ENCODE peak calls at places on chromosomes 5 and 9, in six cellular contexts. O is body of pancreas, U is endothelial cell, Y is GM23338, I is GM20000, G is brain microvascular endothelial cell. L is an unnamed sample.

GRCh38 chr9:103281126-103281525 is 286.0 kb downstream of the CYLC2 start:
- DNase-seq in O (no peak), U (no peak), Y (no peak), I (no peak), G (no peak), L (no peak)

GRCh38 chr9:97556721-97557605 is 55.5 kb downstream of the TMOD1 start:
- DNase-seq in O (peak; percentile 57), U (no peak), Y (no peak), I (no peak), G (no peak), L (no peak)

GRCh38 chr5:123814796-123815479 is 303.0 kb downstream of the CSNK1G3 start:
- DNase-seq in O (no peak), U (no peak), Y (peak; percentile 34), I (no peak), G (no peak), L (no peak)

GRCh38 chr5:146662229-146662628 is 146.2 kb upstream of the GPR151 start:
- DNase-seq in O (no peak), U (no peak), Y (peak; percentile 72), I (no peak), G (peak; percentile 47), L (peak; percentile 62)

GRCh38 chr5:72328172-72328571 is 8.0 kb downstream of the PTCD2 start:
- DNase-seq in O (peak; percentile 47), U (no peak), Y (no peak), I (no peak), G (no peak), L (peak; percentile 46)

GRCh38 chr9:137634016-137634415 is 15.2 kb downstream of the EHMT1 start:
- DNase-seq in O (no peak), U (no peak), Y (no peak), I (no peak), G (no peak), L (no peak)

GRCh38 chr9:121154782-121155181 is 46.9 kb downstream of the RAB14 start:
- DNase-seq in O (no peak), U (no peak), Y (no peak), I (no peak), G (no peak), L (peak; percentile 70)

GRCh38 chr9:70472268-70473249 is 58.1 kb upstream of the KLF9 start:
- DNase-seq in O (no peak), U (no peak), Y (no peak), I (no peak), G (no peak), L (no peak)

DNA sequence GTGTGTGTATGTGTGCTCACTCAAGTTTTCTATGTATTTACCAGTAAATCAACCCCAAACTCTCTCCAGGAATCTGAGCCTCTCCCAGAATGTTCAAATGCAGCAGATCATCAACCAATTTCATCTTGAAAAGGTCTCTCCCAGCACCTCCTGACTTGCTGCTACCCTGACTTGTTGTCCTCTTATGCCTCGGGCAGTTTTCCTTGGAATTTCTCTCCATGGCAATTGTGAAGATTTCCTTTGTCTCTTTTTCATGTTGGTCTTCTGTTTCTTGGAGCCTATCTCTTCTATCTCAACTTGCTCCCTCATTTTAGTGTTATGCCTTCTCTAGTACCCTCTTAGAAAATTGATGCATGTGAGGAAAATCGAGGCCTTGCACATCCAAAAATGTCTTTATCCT is 303.6 kb upstream of the KIF2A start:
- DNase-seq in O (no peak), U (no peak), Y (no peak), I (no peak), G (no peak), L (no peak)
- TF ChIP-seq CTCF in O (no peak), U (no peak), Y (no peak), I (no peak), G (no peak), L (no peak)

GRCh38 chr5:56588125-56588516 is 227.2 kb upstream of the MAP3K1 start:
- DNase-seq in O (no peak), U (no peak), Y (no peak), I (no peak), G (no peak), L (no peak)
- TF ChIP-seq CTCF in O (no peak), U (no peak), Y (no peak), I (no peak), G (no peak), L (no peak)

DNA sequence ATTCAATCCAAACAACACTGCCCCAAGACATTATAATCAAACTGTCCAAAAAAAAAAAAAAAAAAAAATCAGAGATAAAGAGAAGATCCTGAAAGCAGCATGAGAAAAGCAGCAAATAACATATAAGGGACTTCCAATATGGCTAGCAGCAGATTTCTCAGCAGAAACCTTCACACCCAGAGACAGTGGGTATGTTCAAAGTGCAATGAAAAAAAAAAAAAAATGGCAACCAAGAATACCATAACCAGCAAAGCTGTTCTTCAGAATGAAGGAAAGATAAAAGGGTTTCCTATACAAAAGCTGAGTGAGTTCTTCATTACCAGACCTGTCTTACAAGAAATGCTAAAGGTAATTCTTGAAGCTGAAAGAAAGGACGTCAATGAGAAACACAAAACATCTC is 32.1 kb downstream of the UBTD2 start:
- DNase-seq in O (no peak), U (no peak), Y (no peak), I (no peak), G (no peak), L (no peak)
- TF ChIP-seq CTCF in O (no peak), U (no peak), Y (no peak), I (no peak), G (no peak), L (no peak)

GRCh38 chr5:38317887-38318286 is 59.5 kb downstream of the EGFLAM start:
- DNase-seq in O (no peak), U (no peak), Y (no peak), I (no peak), G (no peak), L (no peak)

GRCh38 chr5:38323645-38324295 is 65.4 kb downstream of the EGFLAM start:
- DNase-seq in O (no peak), U (no peak), Y (no peak), I (no peak), G (peak; percentile 54), L (peak; percentile 57)

GRCh38 chr5:38321978-38322377 is 63.6 kb downstream of the EGFLAM start:
- DNase-seq in O (no peak), U (no peak), Y (no peak), I (no peak), G (no peak), L (no peak)

GRCh38 chr5:38316544-38317224 is 58.3 kb downstream of the EGFLAM start:
- DNase-seq in O (no peak), U (no peak), Y (no peak), I (no peak), G (no peak), L (no peak)

DNA sequence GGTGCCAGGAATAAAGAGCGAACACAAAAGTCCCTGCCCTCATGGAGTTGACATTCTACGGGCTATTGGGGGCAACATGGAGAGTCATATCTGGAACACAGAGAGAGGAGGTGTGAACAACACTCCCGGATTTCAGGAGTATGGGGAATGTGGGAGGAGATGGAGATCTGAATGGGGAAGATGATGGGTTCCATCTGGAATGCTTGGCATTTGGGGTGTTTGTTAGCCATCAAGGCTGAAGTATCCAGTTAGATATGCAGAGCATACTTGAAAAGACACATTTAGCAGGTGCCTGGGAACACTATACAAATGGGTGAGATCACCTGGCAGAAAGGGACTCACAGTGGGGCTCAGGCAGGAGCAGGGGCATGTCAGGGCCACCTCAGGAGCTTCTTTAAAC is 61.1 kb downstream of the EGFLAM start:
- DNase-seq in O (no peak), U (no peak), Y (peak; percentile 9), I (no peak), G (no peak), L (no peak)
- TF ChIP-seq CTCF in O (no peak), U (no peak), Y (no peak), I (no peak), G (no peak), L (no peak)

GRCh38 chr9:96222132-96222531 is 79.8 kb downstream of the HSD17B3 start:
- DNase-seq in O (no peak), U (no peak), Y (peak; percentile 75), I (peak; percentile 37), G (no peak), L (peak; percentile 7)
- TF ChIP-seq CTCF in O (peak; percentile 30), U (peak; percentile 69), Y (peak; percentile 78), I (no peak), G (peak; percentile 77), L (peak; percentile 58)

L was measured in epithelial cell of esophagus.